ENCODE peak calls at places on chromosome 2, in seven cellular contexts. N is RKO, R is GM19239, Q is NCI-H1092 treated with DMSO at 0.1 percent for 48 hours, U is left kidney, H is GM12891, T is RCC 7860. C is an unnamed sample.

GRCh38 chr2:121408641-121409040 is 122.0 kb upstream of the RNU4ATAC start:
- DNase-seq in N (peak; percentile 11), R (no peak), Q (no peak), U (no peak), H (no peak), T (no peak), C (no peak)

GRCh38 chr2:185859506-185859905 is 120.9 kb downstream of the FSIP2 start:
- DNase-seq in N (no peak), R (no peak), Q (no peak), U (no peak), H (no peak), T (no peak), C (no peak)

GRCh38 chr2:121088251-121089004 is 196.6 kb downstream of the TFCP2L1 start:
- DNase-seq in N (no peak), R (no peak), Q (no peak), U (peak; percentile 74), H (no peak), T (no peak), C (no peak)

GRCh38 chr2:10947005-10947440 is 35.3 kb downstream of the KCNF1 start:
- DNase-seq in N (no peak), R (no peak), Q (no peak), U (no peak), H (no peak), T (no peak), C (no peak)

GRCh38 chr2:81786809-81787208 is 1482.3 kb upstream of the LRRTM1 start:
- DNase-seq in N (no peak), R (no peak), Q (no peak), U (no peak), H (no peak), T (no peak), C (no peak)

GRCh38 chr2:55587-56448 is 9.5 kb upstream of the FAM110C start:
- DNase-seq in N (no peak), R (no peak), Q (no peak), U (no peak), H (no peak), T (no peak), C (no peak)

GRCh38 chr2:65358690-65359400 is 73.6 kb downstream of the SPRED2 start:
- DNase-seq in N (peak; percentile 63), R (no peak), Q (no peak), U (no peak), H (no peak), T (peak; percentile 60), C (no peak)

GRCh38 chr2:19846030-19846429 is 55.8 kb downstream of the TTC32 start:
- DNase-seq in N (no peak), R (no peak), Q (no peak), U (no peak), H (no peak), T (no peak), C (no peak)

GRCh38 chr2:118705032-118705431 is 142.4 kb downstream of the EN1 start:
- DNase-seq in N (no peak), R (no peak), Q (no peak), U (no peak), H (no peak), T (no peak), C (no peak)

GRCh38 chr2:148615446-148615845 is 29.1 kb upstream of the EPC2 start:
- DNase-seq in N (no peak), R (no peak), Q (no peak), U (no peak), H (no peak), T (no peak), C (peak; percentile 8)

GRCh38 chr2:169363027-169363569 is 764 bp upstream of the LRP2 start:
- DNase-seq in N (no peak), R (no peak), Q (no peak), U (no peak), H (no peak), T (no peak), C (no peak)

GRCh38 chr2:156649596-156649995 is 213.4 kb downstream of the GPD2 start:
- DNase-seq in N (no peak), R (no peak), Q (no peak), U (no peak), H (no peak), T (no peak), C (no peak)

GRCh38 chr2:150142561-150142960 is 344.9 kb downstream of the RND3 start:
- DNase-seq in N (peak; percentile 56), R (no peak), Q (no peak), U (no peak), H (no peak), T (peak; percentile 98), C (no peak)

GRCh38 chr2:119544075-119545031 is at the start of gene CFAP221:
- DNase-seq in N (no peak), R (peak; percentile 46), Q (peak; percentile 58), U (peak; percentile 92), H (peak; percentile 38), T (peak; percentile 49), C (peak; percentile 37)

GRCh38 chr2:1168856-1169255 is 218.2 kb downstream of the SNTG2 start:
- DNase-seq in N (no peak), R (no peak), Q (no peak), U (peak; percentile 50), H (no peak), T (no peak), C (no peak)

GRCh38 chr2:234191819-234192407 is 141.4 kb downstream of the SPP2 start:
- DNase-seq in N (no peak), R (no peak), Q (peak; percentile 88), U (no peak), H (no peak), T (peak; percentile 95), C (no peak)

GRCh38 chr2:224574423-224575084 is 10.6 kb downstream of the CUL3 start:
- DNase-seq in N (no peak), R (no peak), Q (no peak), U (no peak), H (no peak), T (no peak), C (no peak)

GRCh38 chr2:172109670-172110421 is 7.1 kb upstream of the DLX2 start:
- DNase-seq in N (no peak), R (no peak), Q (no peak), U (peak; percentile 31), H (peak; percentile 11), T (no peak), C (no peak)

GRCh38 chr2:120347387-120348010 is 1.6 kb downstream of the INHBB start:
- DNase-seq in N (no peak), R (no peak), Q (peak; percentile 29), U (peak; percentile 67), H (no peak), T (no peak), C (no peak)

GRCh38 chr2:147829106-147829505 is 15.7 kb upstream of the ACVR2A start:
- DNase-seq in N (peak; percentile 27), R (no peak), Q (no peak), U (no peak), H (no peak), T (peak; percentile 42), C (no peak)

GRCh38 chr2:97849881-97850540 is 136.6 kb downstream of the ZAP70 start:
- DNase-seq in N (no peak), R (no peak), Q (no peak), U (no peak), H (no peak), T (peak; percentile 63), C (no peak)

GRCh38 chr2:172735646-172736418 is at the start of gene RAPGEF4:
- DNase-seq in N (no peak), R (no peak), Q (peak; percentile 23), U (peak; percentile 72), H (peak; percentile 25), T (no peak), C (no peak)

GRCh38 chr2:10541081-10541480 is 93.0 kb upstream of the ODC1 start:
- DNase-seq in N (no peak), R (no peak), Q (no peak), U (no peak), H (no peak), T (no peak), C (no peak)